ENCODE peak calls at places on chromosomes 2 and 18, in seven cellular contexts. One of them, this sample, is unnamed.

GRCh38 chr18:50819027-50819726 is 639 bp downstream of the MRO start:
- DNase-seq in activated naive CD8-positive, alpha-beta T cell treated with anti-CD3 and anti-CD28 coated beads, Interleukin-2, amount 50 U/mL, for 24 hours: no peak
- DNase-seq in body of pancreas: peak; percentile 86
- DNase-seq in amniotic epithelial cell: peak; percentile 9
- DNase-seq in SJSA1: peak; percentile 8
- DNase-seq in NCI-H2029: peak; percentile 16
- DNase-seq in activated naive CD4-positive, alpha-beta T cell: no peak
- DNase-seq in this sample: no peak

GRCh38 chr2:26355038-26355995 is 8.7 kb upstream of the ADGRF3 start:
- DNase-seq in activated naive CD8-positive, alpha-beta T cell treated with anti-CD3 and anti-CD28 coated beads, Interleukin-2, amount 50 U/mL, for 24 hours: no peak
- DNase-seq in body of pancreas: no peak
- DNase-seq in amniotic epithelial cell: peak; percentile 93
- DNase-seq in SJSA1: peak; percentile 65
- DNase-seq in NCI-H2029: peak; percentile 17
- DNase-seq in activated naive CD4-positive, alpha-beta T cell: no peak
- DNase-seq in this sample: no peak

GRCh38 chr2:108889907-108890306 is 99.1 kb downstream of the EDAR start:
- DNase-seq in activated naive CD8-positive, alpha-beta T cell treated with anti-CD3 and anti-CD28 coated beads, Interleukin-2, amount 50 U/mL, for 24 hours: no peak
- DNase-seq in body of pancreas: no peak
- DNase-seq in amniotic epithelial cell: peak; percentile 7
- DNase-seq in SJSA1: no peak
- DNase-seq in NCI-H2029: no peak
- DNase-seq in activated naive CD4-positive, alpha-beta T cell: no peak
- DNase-seq in this sample: no peak

GRCh38 chr2:120669121-120669952 is 66.3 kb upstream of the GLI2 start:
- DNase-seq in activated naive CD8-positive, alpha-beta T cell treated with anti-CD3 and anti-CD28 coated beads, Interleukin-2, amount 50 U/mL, for 24 hours: peak; percentile 19
- DNase-seq in body of pancreas: peak; percentile 30
- DNase-seq in amniotic epithelial cell: peak; percentile 40
- DNase-seq in SJSA1: peak; percentile 25
- DNase-seq in NCI-H2029: peak; percentile 69
- DNase-seq in activated naive CD4-positive, alpha-beta T cell: no peak
- DNase-seq in this sample: no peak

GRCh38 chr2:165474621-165475269 is 5.2 kb downstream of the CSRNP3 start:
- DNase-seq in activated naive CD8-positive, alpha-beta T cell treated with anti-CD3 and anti-CD28 coated beads, Interleukin-2, amount 50 U/mL, for 24 hours: no peak
- DNase-seq in body of pancreas: no peak
- DNase-seq in amniotic epithelial cell: no peak
- DNase-seq in SJSA1: no peak
- DNase-seq in NCI-H2029: no peak
- DNase-seq in activated naive CD4-positive, alpha-beta T cell: no peak
- DNase-seq in this sample: no peak

GRCh38 chr18:42574871-42575270 is 540.6 kb downstream of the RIT2 start:
- DNase-seq in activated naive CD8-positive, alpha-beta T cell treated with anti-CD3 and anti-CD28 coated beads, Interleukin-2, amount 50 U/mL, for 24 hours: no peak
- DNase-seq in body of pancreas: no peak
- DNase-seq in amniotic epithelial cell: no peak
- DNase-seq in SJSA1: no peak
- DNase-seq in NCI-H2029: peak; percentile 45
- DNase-seq in activated naive CD4-positive, alpha-beta T cell: no peak
- DNase-seq in this sample: no peak

GRCh38 chr2:233033672-233034071 is 1.2 kb downstream of the NEU2 start:
- DNase-seq in activated naive CD8-positive, alpha-beta T cell treated with anti-CD3 and anti-CD28 coated beads, Interleukin-2, amount 50 U/mL, for 24 hours: no peak
- DNase-seq in body of pancreas: no peak
- DNase-seq in amniotic epithelial cell: no peak
- DNase-seq in SJSA1: no peak
- DNase-seq in NCI-H2029: no peak
- DNase-seq in activated naive CD4-positive, alpha-beta T cell: no peak
- DNase-seq in this sample: no peak

GRCh38 chr2:239293450-239294430 is 107.1 kb downstream of the HDAC4 start:
- DNase-seq in activated naive CD8-positive, alpha-beta T cell treated with anti-CD3 and anti-CD28 coated beads, Interleukin-2, amount 50 U/mL, for 24 hours: peak; percentile 67
- DNase-seq in body of pancreas: no peak
- DNase-seq in amniotic epithelial cell: no peak
- DNase-seq in SJSA1: no peak
- DNase-seq in NCI-H2029: no peak
- DNase-seq in activated naive CD4-positive, alpha-beta T cell: no peak
- DNase-seq in this sample: peak; percentile 50

GRCh38 chr2:38556007-38556801 is 46.5 kb downstream of the HNRNPLL start:
- DNase-seq in activated naive CD8-positive, alpha-beta T cell treated with anti-CD3 and anti-CD28 coated beads, Interleukin-2, amount 50 U/mL, for 24 hours: no peak
- DNase-seq in body of pancreas: no peak
- DNase-seq in amniotic epithelial cell: no peak
- DNase-seq in SJSA1: no peak
- DNase-seq in NCI-H2029: no peak
- DNase-seq in activated naive CD4-positive, alpha-beta T cell: no peak
- DNase-seq in this sample: no peak

GRCh38 chr2:23625726-23626125 is 240.7 kb downstream of the KLHL29 start:
- DNase-seq in activated naive CD8-positive, alpha-beta T cell treated with anti-CD3 and anti-CD28 coated beads, Interleukin-2, amount 50 U/mL, for 24 hours: no peak
- DNase-seq in body of pancreas: no peak
- DNase-seq in amniotic epithelial cell: no peak
- DNase-seq in SJSA1: no peak
- DNase-seq in NCI-H2029: no peak
- DNase-seq in activated naive CD4-positive, alpha-beta T cell: no peak
- DNase-seq in this sample: no peak

GRCh38 chr2:60091311-60091710 is 462.1 kb downstream of the BCL11A start:
- DNase-seq in activated naive CD8-positive, alpha-beta T cell treated with anti-CD3 and anti-CD28 coated beads, Interleukin-2, amount 50 U/mL, for 24 hours: no peak
- DNase-seq in body of pancreas: no peak
- DNase-seq in amniotic epithelial cell: no peak
- DNase-seq in SJSA1: no peak
- DNase-seq in NCI-H2029: no peak
- DNase-seq in activated naive CD4-positive, alpha-beta T cell: no peak
- DNase-seq in this sample: no peak

GRCh38 chr2:30800159-30800558 is 7.1 kb downstream of the CAPN13 start:
- DNase-seq in activated naive CD8-positive, alpha-beta T cell treated with anti-CD3 and anti-CD28 coated beads, Interleukin-2, amount 50 U/mL, for 24 hours: no peak
- DNase-seq in body of pancreas: no peak
- DNase-seq in amniotic epithelial cell: no peak
- DNase-seq in SJSA1: no peak
- DNase-seq in NCI-H2029: no peak
- DNase-seq in activated naive CD4-positive, alpha-beta T cell: no peak
- DNase-seq in this sample: no peak